ENCODE peak calls at places on chromosomes 3 and 15, in ten cellular contexts. P is tibial artery; D is mammary epithelial cell; N is HCT116; I is mesenchymal stem cell; U is body of pancreas; M is lower lobe of right lung; K is HL-60; R is CD8-positive, alpha-beta T cell; Q is heart left ventricle. A is an unnamed sample.

GRCh38 chr3:140468407-140468806 is 209.5 kb upstream of the TRIM42 start:
- DNase-seq in K (no peak), D (no peak), I (no peak), R (no peak), P (no peak), N (no peak), U (no peak), M (no peak), Q (no peak), A (no peak)

GRCh38 chr15:50100484-50100883 is 18.5 kb downstream of the ATP8B4 start:
- DNase-seq in K (no peak), M (no peak), R (no peak), Q (no peak), I (no peak), P (no peak), D (no peak), N (no peak), U (no peak), A (no peak)

GRCh38 chr3:31404871-31405270 is 127.9 kb upstream of the STT3B start:
- DNase-seq in R (no peak), N (no peak), I (no peak), Q (no peak), D (no peak), M (no peak), U (no peak), P (no peak), K (no peak), A (no peak)

GRCh38 chr3:127044996-127045395 is 62.1 kb downstream of the PLXNA1 start:
- DNase-seq in N (peak), M (peak), Q (peak), K (no peak), D (no peak), U (no peak), P (no peak), R (no peak), I (no peak), A (peak)

GRCh38 chr15:59722032-59722431 is 32.9 kb upstream of the BNIP2 start:
- DNase-seq in N (no peak), D (no peak), U (no peak), K (no peak), R (no peak), Q (no peak), P (no peak), M (no peak), I (no peak), A (no peak)

GRCh38 chr3:8742921-8743605 is 9.5 kb downstream of the CAV3 start:
- DNase-seq in R (no peak), N (no peak), I (peak), K (no peak), D (peak), U (no peak), Q (no peak), M (no peak), P (no peak), A (no peak)

GRCh38 chr3:134666466-134666865 is 15.6 kb upstream of the KY start:
- DNase-seq in M (no peak), D (peak), I (no peak), P (no peak), U (no peak), Q (no peak), K (no peak), R (no peak), N (no peak), A (no peak)

GRCh38 chr15:89129816-89130134 is 41.5 kb downstream of the ABHD2 start:
- DNase-seq in P (no peak), N (no peak), M (no peak), I (no peak), R (no peak), K (no peak), D (no peak), Q (no peak), U (no peak), A (no peak)

GRCh38 chr3:106130384-106131084 is 261.7 kb upstream of the CBLB start:
- DNase-seq in N (no peak), U (no peak), R (no peak), Q (no peak), K (no peak), P (no peak), D (no peak), I (peak), M (no peak), A (peak)

GRCh38 chr3:100880072-100880471 is 113.1 kb downstream of the ABI3BP start:
- DNase-seq in I (no peak), M (no peak), P (peak), N (no peak), R (no peak), U (peak), Q (peak), K (no peak), D (no peak), A (no peak)

GRCh38 chr3:104941785-104942184 is 424.9 kb upstream of the ALCAM start:
- DNase-seq in N (no peak), M (no peak), K (no peak), D (no peak), I (no peak), P (no peak), R (no peak), U (no peak), Q (no peak), A (no peak)

GRCh38 chr3:56966104-56966503 is 94.4 kb upstream of the SPATA12 start:
- DNase-seq in U (no peak), I (no peak), D (no peak), Q (no peak), K (no peak), P (no peak), N (no peak), R (no peak), M (no peak), A (no peak)

GRCh38 chr3:16439163-16439847 is 74.2 kb downstream of the RFTN1 start:
- DNase-seq in U (no peak), I (no peak), K (no peak), D (no peak), R (no peak), P (no peak), M (no peak), Q (no peak), N (no peak), A (no peak)

GRCh38 chr3:140216249-140216648 is 281.3 kb downstream of the CLSTN2 start:
- DNase-seq in U (no peak), R (no peak), D (peak), Q (no peak), K (no peak), P (no peak), I (no peak), N (no peak), M (no peak), A (peak)

GRCh38 chr3:126964261-126964660 is 18.7 kb upstream of the PLXNA1 start:
- DNase-seq in R (no peak), D (no peak), U (no peak), N (no peak), Q (peak), K (no peak), P (no peak), I (no peak), M (no peak), A (no peak)

GRCh38 chr15:60255390-60255789 is 142.4 kb downstream of the ANXA2 start:
- DNase-seq in M (no peak), D (peak), R (no peak), U (peak), I (peak), K (no peak), N (peak), Q (no peak), P (no peak), A (peak)

GRCh38 chr3:59469948-59470723 is 420.3 kb upstream of the CFAP20DC start:
- DNase-seq in I (no peak), P (no peak), N (no peak), U (no peak), D (peak), Q (no peak), M (no peak), R (no peak), K (no peak), A (no peak)

DNA sequence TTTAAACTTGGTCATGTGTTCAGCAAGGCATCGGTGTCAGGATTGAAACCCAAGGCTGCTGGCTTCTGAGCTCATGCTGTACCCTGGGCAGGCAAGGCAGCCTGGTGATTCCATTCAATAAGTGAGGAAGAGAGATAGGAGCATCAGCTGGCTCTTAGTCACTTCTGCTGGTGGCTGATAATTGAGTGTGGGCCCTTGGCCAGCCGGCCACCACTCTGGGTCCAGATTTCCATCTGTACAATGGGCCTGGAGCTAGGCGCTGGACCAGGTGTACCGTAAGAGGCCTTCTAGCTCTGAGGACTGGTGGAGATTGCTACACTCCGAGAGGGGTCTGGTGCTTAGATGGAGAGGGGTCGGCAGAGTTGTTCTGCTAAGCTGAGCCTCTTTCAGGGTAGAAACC is 4.3 kb downstream of the CD276 start:
- DNase-seq in R (no peak), Q (no peak), D (no peak), N (no peak), P (no peak), M (no peak), U (no peak), I (peak), K (no peak), A (no peak)
- H3K27ac ChIP-seq in R (no peak), Q (no peak), D (no peak), N (no peak), P (peak), M (no peak), U (no peak), I (no peak), K (no peak), A (no peak)

DNA sequence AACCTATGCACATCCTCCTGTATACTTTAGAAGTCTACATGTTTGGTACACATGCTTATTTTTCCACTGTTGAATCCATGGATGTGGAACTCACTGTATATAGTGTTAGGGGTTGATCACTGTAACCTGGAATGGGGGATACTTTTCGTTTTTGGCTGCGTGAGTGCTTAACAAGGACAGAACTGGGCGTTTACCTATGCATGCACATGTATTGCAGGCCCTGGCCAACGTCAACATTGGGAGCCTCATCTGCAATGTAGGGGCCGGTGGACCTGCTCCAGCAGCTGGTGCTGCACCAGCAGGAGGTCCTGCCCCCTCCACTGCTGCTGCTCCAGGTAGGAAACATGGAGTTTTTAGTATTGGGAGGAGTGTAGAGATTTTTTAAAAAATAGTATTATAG is 2.3 kb downstream of the RPLP1 start:
- DNase-seq in U (no peak), K (no peak), I (no peak), Q (no peak), D (no peak), N (no peak), R (no peak), P (no peak), M (no peak), A (no peak)
- H3K27ac ChIP-seq in U (no peak), K (no peak), I (no peak), Q (no peak), D (no peak), N (peak), R (no peak), P (no peak), M (no peak), A (no peak)

GRCh38 chr3:62567097-62568021 is 194.0 kb upstream of the FEZF2 start:
- DNase-seq in M (peak), D (peak), N (no peak), P (peak), Q (peak), I (peak), R (no peak), U (no peak), K (no peak), A (no peak)
- H3K27ac ChIP-seq in M (no peak), D (no peak), N (no peak), P (peak), Q (no peak), I (no peak), R (no peak), U (no peak), K (no peak), A (no peak)

GRCh38 chr15:80247320-80247719 is 4.7 kb downstream of the CTXND1 start:
- DNase-seq in M (no peak), I (no peak), K (no peak), P (no peak), U (no peak), D (no peak), N (no peak), R (no peak), Q (no peak), A (no peak)
- H3K27ac ChIP-seq in M (no peak), I (no peak), K (no peak), P (no peak), U (no peak), D (no peak), N (no peak), R (no peak), Q (no peak), A (no peak)

A was measured in A673.